ENCODE peak calls at places on chromosomes 16 and 17, in eight cellular contexts. L, C, P, Y, J, A, O and Q are unnamed samples.

GRCh38 chr17:73336613-73337400 is 25.0 kb upstream of the CDC42EP4 start:
- DNase-seq in L (no peak), C (no peak), P (no peak), Y (no peak), J (no peak), A (no peak), O (no peak), Q (no peak)

GRCh38 chr17:20278805-20279204 is 188.5 kb downstream of the LGALS9B start:
- DNase-seq in L (no peak), C (no peak), P (no peak), Y (no peak), J (no peak), A (no peak), O (no peak), Q (no peak)

GRCh38 chr17:181213-182163 is at the start of gene DOC2B:
- DNase-seq in L (no peak), C (peak; percentile 28), P (peak; percentile 66), Y (no peak), J (peak; percentile 54), A (peak; percentile 39), O (peak; percentile 77), Q (no peak)

GRCh38 chr17:11736613-11737289 is 138.5 kb downstream of the DNAH9 start:
- DNase-seq in L (no peak), C (no peak), P (no peak), Y (no peak), J (no peak), A (no peak), O (no peak), Q (no peak)

GRCh38 chr17:74426551-74427047 is 5.3 kb upstream of the GPRC5C start:
- DNase-seq in L (no peak), C (no peak), P (no peak), Y (no peak), J (no peak), A (no peak), O (no peak), Q (no peak)

GRCh38 chr17:29565643-29566472 is 979 bp downstream of the ABHD15 start:
- DNase-seq in L (no peak), C (peak; percentile 59), P (peak; percentile 82), Y (no peak), J (peak; percentile 76), A (peak; percentile 71), O (peak; percentile 63), Q (peak; percentile 62)

GRCh38 chr16:20784204-20784603 is 20.4 kb downstream of the ACSM3 start:
- DNase-seq in L (no peak), C (no peak), P (no peak), Y (no peak), J (no peak), A (no peak), O (no peak), Q (no peak)

GRCh38 chr17:57256708-57257112 is 387 bp downstream of the MSI2 start:
- DNase-seq in L (peak; percentile 49), C (no peak), P (no peak), Y (peak; percentile 24), J (no peak), A (peak; percentile 34), O (peak; percentile 42), Q (no peak)

GRCh38 chr17:21119247-21119944 is 7.4 kb upstream of the DHRS7B start:
- DNase-seq in L (peak; percentile 80), C (peak; percentile 59), P (peak; percentile 87), Y (peak; percentile 68), J (peak; percentile 70), A (peak; percentile 74), O (peak; percentile 74), Q (peak; percentile 78)

GRCh38 chr17:21272881-21273839 is 11.4 kb upstream of the MAP2K3 start:
- DNase-seq in L (no peak), C (no peak), P (no peak), Y (peak; percentile 59), J (no peak), A (peak; percentile 65), O (no peak), Q (no peak)

GRCh38 chr16:53207810-53208752 is 153.3 kb downstream of the CHD9 start:
- DNase-seq in L (peak; percentile 41), C (peak; percentile 64), P (peak; percentile 67), Y (peak; percentile 90), J (peak; percentile 29), A (peak; percentile 32), O (peak; percentile 29), Q (peak; percentile 81)

GRCh38 chr16:66360624-66361324 is 5.7 kb upstream of the CDH5 start:
- DNase-seq in L (no peak), C (no peak), P (no peak), Y (no peak), J (no peak), A (no peak), O (no peak), Q (no peak)

GRCh38 chr16:28140788-28141618 is 70.8 kb downstream of the XPO6 start:
- DNase-seq in L (no peak), C (no peak), P (no peak), Y (peak; percentile 52), J (no peak), A (peak; percentile 37), O (no peak), Q (peak; percentile 72)

GRCh38 chr17:83199500-83200201 is 120.2 kb downstream of the METRNL start:
- DNase-seq in L (peak; percentile 23), C (no peak), P (no peak), Y (no peak), J (peak; percentile 2), A (peak; percentile 60), O (no peak), Q (no peak)

GRCh38 chr17:63402808-63403207 is 43.3 kb downstream of the CYB561 start:
- DNase-seq in L (no peak), C (no peak), P (no peak), Y (no peak), J (no peak), A (no peak), O (no peak), Q (no peak)

GRCh38 chr17:63398680-63399079 is 47.4 kb downstream of the CYB561 start:
- DNase-seq in L (no peak), C (no peak), P (no peak), Y (no peak), J (no peak), A (no peak), O (no peak), Q (no peak)

GRCh38 chr17:63395075-63395815 is 50.9 kb downstream of the CYB561 start:
- DNase-seq in L (no peak), C (no peak), P (no peak), Y (peak; percentile 5), J (no peak), A (no peak), O (no peak), Q (no peak)

GRCh38 chr17:63399856-63400255 is 46.2 kb downstream of the CYB561 start:
- DNase-seq in L (peak; percentile 32), C (no peak), P (no peak), Y (no peak), J (no peak), A (peak; percentile 40), O (no peak), Q (no peak)

GRCh38 chr17:63399316-63399715 is 46.8 kb downstream of the CYB561 start:
- DNase-seq in L (no peak), C (no peak), P (no peak), Y (no peak), J (no peak), A (no peak), O (no peak), Q (no peak)
- TF ChIP-seq CTCF in L (no peak), C (no peak), P (no peak), Y (no peak), J (no peak), A (no peak), O (no peak), Q (no peak)

DNA sequence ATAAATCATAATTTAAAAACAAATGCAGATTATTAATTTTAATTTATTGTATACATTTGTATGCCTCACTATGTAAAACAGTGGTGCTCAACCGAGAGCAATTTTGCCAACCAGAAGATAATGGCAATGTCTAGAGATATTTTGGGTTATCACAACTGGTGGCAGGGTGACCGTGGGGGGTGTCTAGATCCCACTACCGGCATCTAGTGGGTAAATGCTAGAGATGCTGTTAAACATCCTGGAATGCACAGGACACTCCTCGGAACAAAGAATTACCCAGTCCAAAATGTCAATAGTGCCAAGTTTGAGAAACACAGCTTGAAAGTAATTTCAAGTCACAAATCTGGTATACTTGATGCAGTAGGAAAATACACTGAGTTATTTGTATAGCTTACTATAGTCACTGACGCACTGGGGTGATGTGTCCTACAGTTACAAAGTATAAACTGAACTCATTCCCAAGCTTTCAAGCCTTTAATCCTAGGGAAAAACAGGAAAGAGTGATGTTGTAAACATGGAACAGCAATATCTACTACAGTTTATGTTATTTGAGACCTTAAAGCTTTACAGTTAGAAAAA is 133.5 kb downstream of the BRIP1 start:
- DNase-seq in L (no peak), C (no peak), P (no peak), Y (no peak), J (no peak), A (no peak), O (no peak), Q (no peak)
- TF ChIP-seq CTCF in L (no peak), C (no peak), P (peak; percentile 36), Y (no peak), J (no peak), A (no peak), O (no peak), Q (no peak)

GRCh38 chr17:79463421-79464309 is 147.2 kb downstream of the RBFOX3 start:
- DNase-seq in L (no peak), C (no peak), P (no peak), Y (no peak), J (no peak), A (no peak), O (no peak), Q (no peak)

GRCh38 chr17:79459003-79459655 is 151.7 kb downstream of the RBFOX3 start:
- DNase-seq in L (no peak), C (no peak), P (peak; percentile 52), Y (no peak), J (no peak), A (no peak), O (no peak), Q (no peak)

GRCh38 chr17:79458356-79458755 is 152.5 kb downstream of the RBFOX3 start:
- DNase-seq in L (no peak), C (no peak), P (no peak), Y (no peak), J (no peak), A (no peak), O (no peak), Q (no peak)

GRCh38 chr17:79459846-79460245 is 151.0 kb downstream of the RBFOX3 start:
- DNase-seq in L (no peak), C (no peak), P (no peak), Y (no peak), J (no peak), A (no peak), O (no peak), Q (no peak)

DNA sequence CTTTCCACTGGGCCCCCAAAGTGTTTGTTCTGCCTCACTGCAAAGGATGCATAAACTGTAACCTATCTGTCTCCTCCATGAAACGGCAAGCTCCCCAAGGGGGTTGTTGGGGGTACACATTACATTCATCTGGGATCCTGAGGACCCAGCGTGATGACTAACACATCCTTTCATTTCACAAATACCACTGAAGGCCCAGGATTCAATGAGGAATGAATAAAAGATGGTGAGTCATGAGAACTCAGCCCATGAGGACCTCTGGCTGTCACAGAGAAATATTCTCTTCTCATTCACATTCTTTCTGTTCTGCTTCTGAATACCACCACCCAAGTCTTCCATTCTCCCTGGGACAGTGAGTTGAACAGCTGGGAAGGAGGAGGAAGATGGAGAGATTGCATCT is 149.8 kb downstream of the RBFOX3 start:
- DNase-seq in L (no peak), C (no peak), P (no peak), Y (peak; percentile 10), J (no peak), A (no peak), O (no peak), Q (no peak)
- TF ChIP-seq CTCF in L (no peak), C (no peak), P (no peak), Y (no peak), J (no peak), A (no peak), O (no peak), Q (no peak)

GRCh38 chr17:71338396-71338795 is 782.4 kb upstream of the SOX9 start:
- DNase-seq in L (no peak), C (no peak), P (no peak), Y (peak; percentile 58), J (no peak), A (no peak), O (no peak), Q (no peak)
- TF ChIP-seq CTCF in L (no peak), C (no peak), P (no peak), Y (no peak), J (no peak), A (no peak), O (no peak), Q (no peak)